ENCODE peak calls at places on chromosomes 1 and 21, in seven cellular contexts. One of them, this sample, is unnamed.

GRCh38 chr1:113940365-113941244 is 11.5 kb downstream of the HIPK1 start:
- DNase-seq in A549: no peak
- DNase-seq in heart right ventricle: no peak
- DNase-seq in SJSA1: no peak
- DNase-seq in naive thymus-derived CD4-positive, alpha-beta T cell: peak
- DNase-seq in MM.1S: peak
- DNase-seq in uterus: no peak
- DNase-seq in this sample: peak

GRCh38 chr21:43876605-43877004 is 11.6 kb downstream of the AGPAT3 start:
- DNase-seq in naive thymus-derived CD4-positive, alpha-beta T cell: no peak
- DNase-seq in uterus: no peak
- DNase-seq in heart right ventricle: no peak
- DNase-seq in A549: no peak
- DNase-seq in MM.1S: no peak
- DNase-seq in SJSA1: no peak
- DNase-seq in this sample: no peak

GRCh38 chr1:231139659-231140650 is 21.9 kb upstream of the TRIM67 start:
- DNase-seq in heart right ventricle: no peak
- DNase-seq in MM.1S: no peak
- DNase-seq in A549: peak
- DNase-seq in SJSA1: peak
- DNase-seq in naive thymus-derived CD4-positive, alpha-beta T cell: no peak
- DNase-seq in uterus: no peak
- DNase-seq in this sample: no peak

GRCh38 chr1:176785810-176786209 is 322.8 kb downstream of the PAPPA2 start:
- DNase-seq in SJSA1: no peak
- DNase-seq in MM.1S: no peak
- DNase-seq in naive thymus-derived CD4-positive, alpha-beta T cell: no peak
- DNase-seq in heart right ventricle: no peak
- DNase-seq in uterus: no peak
- DNase-seq in A549: no peak
- DNase-seq in this sample: no peak

GRCh38 chr1:159705251-159705910 is 9.0 kb downstream of the CRP start:
- DNase-seq in SJSA1: no peak
- DNase-seq in naive thymus-derived CD4-positive, alpha-beta T cell: no peak
- DNase-seq in A549: no peak
- DNase-seq in MM.1S: no peak
- DNase-seq in heart right ventricle: no peak
- DNase-seq in uterus: no peak
- DNase-seq in this sample: no peak

GRCh38 chr1:65265296-65266271 is 43.8 kb upstream of the DNAJC6 start:
- DNase-seq in heart right ventricle: peak
- DNase-seq in naive thymus-derived CD4-positive, alpha-beta T cell: peak
- DNase-seq in uterus: no peak
- DNase-seq in A549: no peak
- DNase-seq in MM.1S: peak
- DNase-seq in SJSA1: no peak
- DNase-seq in this sample: peak

GRCh38 chr1:65527211-65527610 is 106.7 kb downstream of the LEPR start:
- DNase-seq in A549: no peak
- DNase-seq in MM.1S: no peak
- DNase-seq in heart right ventricle: no peak
- DNase-seq in naive thymus-derived CD4-positive, alpha-beta T cell: no peak
- DNase-seq in uterus: no peak
- DNase-seq in SJSA1: no peak
- DNase-seq in this sample: no peak

GRCh38 chr1:93734999-93735398 is 53.4 kb upstream of the BCAR3 start:
- DNase-seq in heart right ventricle: no peak
- DNase-seq in MM.1S: no peak
- DNase-seq in A549: no peak
- DNase-seq in SJSA1: no peak
- DNase-seq in naive thymus-derived CD4-positive, alpha-beta T cell: no peak
- DNase-seq in uterus: no peak
- DNase-seq in this sample: no peak

GRCh38 chr21:41651396-41651795 is 115.5 kb downstream of the RIPK4 start:
- DNase-seq in A549: no peak
- DNase-seq in MM.1S: no peak
- DNase-seq in heart right ventricle: no peak
- DNase-seq in uterus: no peak
- DNase-seq in SJSA1: no peak
- DNase-seq in naive thymus-derived CD4-positive, alpha-beta T cell: no peak
- DNase-seq in this sample: no peak

GRCh38 chr1:118963456-118964430 is 24.4 kb downstream of the TBX15 start:
- DNase-seq in uterus: no peak
- DNase-seq in heart right ventricle: no peak
- DNase-seq in A549: no peak
- DNase-seq in naive thymus-derived CD4-positive, alpha-beta T cell: no peak
- DNase-seq in MM.1S: no peak
- DNase-seq in SJSA1: peak
- DNase-seq in this sample: no peak

GRCh38 chr1:45518910-45519309 is 2.8 kb downstream of the PRDX1 start:
- DNase-seq in naive thymus-derived CD4-positive, alpha-beta T cell: no peak
- DNase-seq in uterus: no peak
- DNase-seq in heart right ventricle: no peak
- DNase-seq in A549: no peak
- DNase-seq in MM.1S: peak
- DNase-seq in SJSA1: no peak
- DNase-seq in this sample: no peak

GRCh38 chr1:173988068-173988467 is 34.1 kb downstream of the RC3H1 start:
- DNase-seq in SJSA1: no peak
- DNase-seq in A549: no peak
- DNase-seq in heart right ventricle: no peak
- DNase-seq in uterus: no peak
- DNase-seq in naive thymus-derived CD4-positive, alpha-beta T cell: no peak
- DNase-seq in MM.1S: no peak
- DNase-seq in this sample: no peak

GRCh38 chr1:121538943-121539575 is 354.3 kb downstream of the SRGAP2C start:
- DNase-seq in heart right ventricle: no peak
- DNase-seq in naive thymus-derived CD4-positive, alpha-beta T cell: no peak
- DNase-seq in A549: no peak
- DNase-seq in uterus: no peak
- DNase-seq in SJSA1: no peak
- DNase-seq in MM.1S: no peak
- DNase-seq in this sample: no peak

GRCh38 chr1:68111804-68112436 is 61.5 kb upstream of the DIRAS3 start:
- DNase-seq in naive thymus-derived CD4-positive, alpha-beta T cell: no peak
- DNase-seq in MM.1S: peak
- DNase-seq in heart right ventricle: peak
- DNase-seq in SJSA1: peak
- DNase-seq in A549: peak
- DNase-seq in uterus: peak
- DNase-seq in this sample: peak

GRCh38 chr1:210373878-210374599 is 45.3 kb downstream of the HHAT start:
- DNase-seq in naive thymus-derived CD4-positive, alpha-beta T cell: peak
- DNase-seq in A549: peak
- DNase-seq in SJSA1: peak
- DNase-seq in uterus: peak
- DNase-seq in heart right ventricle: no peak
- DNase-seq in MM.1S: peak
- DNase-seq in this sample: peak

GRCh38 chr1:22868331-22868730 is 104.3 kb downstream of the LACTBL1 start:
- DNase-seq in MM.1S: no peak
- DNase-seq in uterus: no peak
- DNase-seq in heart right ventricle: no peak
- DNase-seq in naive thymus-derived CD4-positive, alpha-beta T cell: no peak
- DNase-seq in SJSA1: no peak
- DNase-seq in A549: no peak
- DNase-seq in this sample: no peak

GRCh38 chr21:15722591-15723324 is 7.0 kb upstream of the USP25 start:
- DNase-seq in naive thymus-derived CD4-positive, alpha-beta T cell: no peak
- DNase-seq in A549: no peak
- DNase-seq in MM.1S: no peak
- DNase-seq in uterus: no peak
- DNase-seq in heart right ventricle: no peak
- DNase-seq in SJSA1: no peak
- DNase-seq in this sample: no peak

DNA sequence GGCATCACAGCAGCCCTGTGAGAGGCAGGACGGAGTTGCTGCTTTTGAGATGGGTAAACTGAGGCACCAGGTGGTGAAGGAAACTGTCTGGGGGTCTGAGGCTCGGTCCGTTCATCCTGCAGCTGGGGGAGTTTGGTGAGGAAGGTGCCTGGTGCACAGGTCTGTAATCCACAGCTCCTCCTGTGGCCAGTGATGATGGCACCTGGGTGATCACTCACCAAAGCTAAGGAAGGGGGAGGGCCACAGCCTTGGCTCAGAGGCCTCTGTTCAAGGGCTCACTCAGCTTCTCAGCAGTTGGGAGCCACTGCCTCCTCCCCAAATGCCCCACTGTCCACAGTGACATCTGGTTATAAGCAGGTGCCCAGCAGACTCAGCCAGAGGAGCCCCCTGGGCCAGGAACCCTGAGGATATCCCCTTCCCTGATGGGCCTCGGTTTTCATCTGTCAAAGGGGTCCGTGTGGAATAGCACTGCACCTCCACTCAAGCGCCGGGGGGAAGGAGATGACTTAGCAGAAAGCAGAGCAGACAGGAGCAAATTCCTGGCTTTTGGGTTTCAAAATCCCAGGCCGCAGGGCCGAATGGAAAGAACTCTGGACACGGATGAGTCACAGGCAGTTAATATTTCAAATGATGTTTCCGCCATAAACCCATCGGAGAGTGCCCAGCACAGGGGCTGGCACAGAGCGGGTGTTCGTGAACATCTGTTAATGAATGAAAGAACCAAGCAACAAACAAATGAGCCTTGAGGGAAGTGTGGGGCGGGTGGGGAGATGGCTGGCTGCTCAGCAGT is 82.8 kb downstream of the DMRTB1 start:
- DNase-seq in heart right ventricle: peak
- DNase-seq in MM.1S: peak
- DNase-seq in SJSA1: peak
- DNase-seq in naive thymus-derived CD4-positive, alpha-beta T cell: no peak
- DNase-seq in uterus: peak
- DNase-seq in A549: peak
- DNase-seq in this sample: no peak
- H3K27ac ChIP-seq in heart right ventricle: no peak
- H3K27ac ChIP-seq in MM.1S: no peak
- H3K27ac ChIP-seq in SJSA1: peak
- H3K27ac ChIP-seq in naive thymus-derived CD4-positive, alpha-beta T cell: no peak
- H3K27ac ChIP-seq in uterus: peak
- H3K27ac ChIP-seq in A549: peak
- H3K27ac ChIP-seq in this sample: no peak

GRCh38 chr1:150971583-150972416 is 2.8 kb downstream of the CERS2 start:
- DNase-seq in MM.1S: no peak
- DNase-seq in SJSA1: no peak
- DNase-seq in uterus: no peak
- DNase-seq in heart right ventricle: no peak
- DNase-seq in A549: no peak
- DNase-seq in naive thymus-derived CD4-positive, alpha-beta T cell: no peak
- DNase-seq in this sample: no peak
- H3K27ac ChIP-seq in MM.1S: no peak
- H3K27ac ChIP-seq in SJSA1: no peak
- H3K27ac ChIP-seq in uterus: peak
- H3K27ac ChIP-seq in heart right ventricle: peak
- H3K27ac ChIP-seq in A549: peak
- H3K27ac ChIP-seq in naive thymus-derived CD4-positive, alpha-beta T cell: peak
- H3K27ac ChIP-seq in this sample: peak

GRCh38 chr1:153607381-153607780 is 5.6 kb downstream of the S100A16 start:
- DNase-seq in naive thymus-derived CD4-positive, alpha-beta T cell: no peak
- DNase-seq in uterus: no peak
- DNase-seq in MM.1S: no peak
- DNase-seq in A549: no peak
- DNase-seq in heart right ventricle: no peak
- DNase-seq in SJSA1: no peak
- DNase-seq in this sample: no peak
- H3K27ac ChIP-seq in naive thymus-derived CD4-positive, alpha-beta T cell: no peak
- H3K27ac ChIP-seq in uterus: peak
- H3K27ac ChIP-seq in MM.1S: no peak
- H3K27ac ChIP-seq in A549: peak
- H3K27ac ChIP-seq in heart right ventricle: peak
- H3K27ac ChIP-seq in SJSA1: no peak
- H3K27ac ChIP-seq in this sample: peak

GRCh38 chr1:17434016-17434415 is 5.5 kb downstream of the RCC2 start:
- DNase-seq in uterus: no peak
- DNase-seq in SJSA1: no peak
- DNase-seq in heart right ventricle: no peak
- DNase-seq in A549: no peak
- DNase-seq in MM.1S: no peak
- DNase-seq in naive thymus-derived CD4-positive, alpha-beta T cell: no peak
- DNase-seq in this sample: no peak

GRCh38 chr1:17434591-17434990 is 4.9 kb downstream of the RCC2 start:
- DNase-seq in heart right ventricle: no peak
- DNase-seq in uterus: no peak
- DNase-seq in MM.1S: no peak
- DNase-seq in A549: no peak
- DNase-seq in naive thymus-derived CD4-positive, alpha-beta T cell: no peak
- DNase-seq in SJSA1: no peak
- DNase-seq in this sample: no peak

GRCh38 chr1:17429183-17429582 is 10.3 kb downstream of the RCC2 start:
- DNase-seq in A549: no peak
- DNase-seq in MM.1S: no peak
- DNase-seq in naive thymus-derived CD4-positive, alpha-beta T cell: no peak
- DNase-seq in heart right ventricle: no peak
- DNase-seq in uterus: no peak
- DNase-seq in SJSA1: no peak
- DNase-seq in this sample: no peak

GRCh38 chr1:17433261-17433660 is 6.2 kb downstream of the RCC2 start:
- DNase-seq in SJSA1: no peak
- DNase-seq in A549: no peak
- DNase-seq in heart right ventricle: no peak
- DNase-seq in MM.1S: no peak
- DNase-seq in naive thymus-derived CD4-positive, alpha-beta T cell: no peak
- DNase-seq in uterus: no peak
- DNase-seq in this sample: no peak

DNA sequence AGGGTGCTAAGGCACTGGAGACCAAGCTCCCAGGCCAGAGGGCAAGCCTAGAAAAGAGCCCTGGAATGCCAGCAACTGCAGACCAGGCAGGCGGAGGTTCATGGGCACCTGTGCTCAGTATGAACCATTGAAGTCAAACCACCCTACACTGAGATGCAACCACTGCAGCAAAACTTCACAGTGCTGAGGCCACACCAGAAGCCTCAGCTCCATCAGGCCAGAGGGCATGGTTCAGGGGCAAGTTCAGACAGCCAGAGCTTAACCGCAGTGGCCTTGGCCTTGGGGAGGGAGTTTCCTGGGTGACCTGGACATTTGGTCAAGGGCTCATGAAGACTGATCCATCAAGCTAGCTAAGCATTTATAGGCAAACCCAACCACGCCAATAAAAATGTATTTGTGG is 7.1 kb downstream of the RCC2 start:
- DNase-seq in A549: no peak
- DNase-seq in heart right ventricle: no peak
- DNase-seq in SJSA1: no peak
- DNase-seq in uterus: no peak
- DNase-seq in naive thymus-derived CD4-positive, alpha-beta T cell: no peak
- DNase-seq in MM.1S: no peak
- DNase-seq in this sample: peak
- H3K27ac ChIP-seq in A549: no peak
- H3K27ac ChIP-seq in heart right ventricle: no peak
- H3K27ac ChIP-seq in SJSA1: no peak
- H3K27ac ChIP-seq in uterus: no peak
- H3K27ac ChIP-seq in naive thymus-derived CD4-positive, alpha-beta T cell: no peak
- H3K27ac ChIP-seq in MM.1S: no peak
- H3K27ac ChIP-seq in this sample: no peak